ENCODE peak calls at places on chromosome 9, in six cellular contexts. One of them, this sample, is unnamed.

GRCh38 chr9:83706703-83707517 is 848 bp downstream of the UBQLN1 start:
- DNase-seq in gastrocnemius medialis: peak; percentile 38
- DNase-seq in caudate nucleus: no peak
- DNase-seq in Peyer's patch: peak; percentile 69
- DNase-seq in HCT116: no peak
- DNase-seq in CD4-positive, alpha-beta T cell: peak; percentile 59
- DNase-seq in this sample: peak; percentile 51

GRCh38 chr9:3708751-3709150 is 182.9 kb upstream of the RFX3 start:
- DNase-seq in Peyer's patch: no peak
- DNase-seq in HCT116: no peak
- DNase-seq in gastrocnemius medialis: no peak
- DNase-seq in caudate nucleus: no peak
- DNase-seq in CD4-positive, alpha-beta T cell: no peak
- DNase-seq in this sample: no peak

GRCh38 chr9:7691909-7692308 is 107.7 kb downstream of the DMAC1 start:
- DNase-seq in HCT116: no peak
- DNase-seq in CD4-positive, alpha-beta T cell: no peak
- DNase-seq in caudate nucleus: no peak
- DNase-seq in Peyer's patch: no peak
- DNase-seq in gastrocnemius medialis: no peak
- DNase-seq in this sample: no peak

GRCh38 chr9:74610523-74611061 is 113.5 kb downstream of the RORB start:
- DNase-seq in caudate nucleus: no peak
- DNase-seq in gastrocnemius medialis: no peak
- DNase-seq in CD4-positive, alpha-beta T cell: no peak
- DNase-seq in HCT116: no peak
- DNase-seq in Peyer's patch: no peak
- DNase-seq in this sample: no peak

GRCh38 chr9:130298663-130299279 is 33.2 kb downstream of the HMCN2 start:
- DNase-seq in gastrocnemius medialis: no peak
- DNase-seq in HCT116: no peak
- DNase-seq in Peyer's patch: no peak
- DNase-seq in caudate nucleus: no peak
- DNase-seq in CD4-positive, alpha-beta T cell: no peak
- DNase-seq in this sample: no peak

GRCh38 chr9:116372081-116372673 is 218.6 kb downstream of the PAPPA start:
- DNase-seq in Peyer's patch: no peak
- DNase-seq in caudate nucleus: no peak
- DNase-seq in gastrocnemius medialis: no peak
- DNase-seq in HCT116: no peak
- DNase-seq in CD4-positive, alpha-beta T cell: no peak
- DNase-seq in this sample: no peak

GRCh38 chr9:122179690-122180074 is 20.0 kb downstream of the MORN5 start:
- DNase-seq in CD4-positive, alpha-beta T cell: no peak
- DNase-seq in HCT116: peak; percentile 7
- DNase-seq in gastrocnemius medialis: no peak
- DNase-seq in caudate nucleus: no peak
- DNase-seq in Peyer's patch: no peak
- DNase-seq in this sample: no peak

GRCh38 chr9:18520395-18520794 is 46.4 kb downstream of the ADAMTSL1 start:
- DNase-seq in CD4-positive, alpha-beta T cell: no peak
- DNase-seq in gastrocnemius medialis: no peak
- DNase-seq in Peyer's patch: no peak
- DNase-seq in HCT116: no peak
- DNase-seq in caudate nucleus: no peak
- DNase-seq in this sample: no peak

GRCh38 chr9:133073264-133074000 is 11.7 kb downstream of the CEL start:
- DNase-seq in caudate nucleus: no peak
- DNase-seq in gastrocnemius medialis: no peak
- DNase-seq in HCT116: no peak
- DNase-seq in Peyer's patch: no peak
- DNase-seq in CD4-positive, alpha-beta T cell: no peak
- DNase-seq in this sample: no peak

GRCh38 chr9:111959468-111959941 is 62.9 kb downstream of the UGCG start:
- DNase-seq in Peyer's patch: peak; percentile 85
- DNase-seq in HCT116: peak; percentile 19
- DNase-seq in caudate nucleus: no peak
- DNase-seq in CD4-positive, alpha-beta T cell: no peak
- DNase-seq in gastrocnemius medialis: peak; percentile 87
- DNase-seq in this sample: no peak

GRCh38 chr9:1050125-1050895 is at the start of gene DMRT2:
- DNase-seq in Peyer's patch: peak; percentile 85
- DNase-seq in HCT116: peak; percentile 0
- DNase-seq in gastrocnemius medialis: peak; percentile 93
- DNase-seq in CD4-positive, alpha-beta T cell: no peak
- DNase-seq in caudate nucleus: peak; percentile 83
- DNase-seq in this sample: peak; percentile 89

GRCh38 chr9:121613009-121613766 is 38.2 kb upstream of the DAB2IP start:
- DNase-seq in CD4-positive, alpha-beta T cell: no peak
- DNase-seq in Peyer's patch: no peak
- DNase-seq in HCT116: no peak
- DNase-seq in gastrocnemius medialis: peak; percentile 83
- DNase-seq in caudate nucleus: no peak
- DNase-seq in this sample: no peak

GRCh38 chr9:3777137-3777536 is 251.3 kb upstream of the RFX3 start:
- DNase-seq in CD4-positive, alpha-beta T cell: no peak
- DNase-seq in gastrocnemius medialis: no peak
- DNase-seq in caudate nucleus: no peak
- DNase-seq in Peyer's patch: peak; percentile 47
- DNase-seq in HCT116: no peak
- DNase-seq in this sample: no peak

GRCh38 chr9:97668485-97668884 is 28.7 kb downstream of the XPA start:
- DNase-seq in HCT116: no peak
- DNase-seq in CD4-positive, alpha-beta T cell: no peak
- DNase-seq in gastrocnemius medialis: no peak
- DNase-seq in Peyer's patch: no peak
- DNase-seq in caudate nucleus: no peak
- DNase-seq in this sample: no peak

GRCh38 chr9:69324549-69325401 is at the start of gene ENTREP1:
- DNase-seq in Peyer's patch: peak; percentile 65
- DNase-seq in gastrocnemius medialis: peak; percentile 79
- DNase-seq in HCT116: peak; percentile 24
- DNase-seq in CD4-positive, alpha-beta T cell: no peak
- DNase-seq in caudate nucleus: peak; percentile 52
- DNase-seq in this sample: peak; percentile 42

GRCh38 chr9:69104830-69105527 is 69.1 kb upstream of the TJP2 start:
- DNase-seq in HCT116: peak; percentile 42
- DNase-seq in CD4-positive, alpha-beta T cell: no peak
- DNase-seq in Peyer's patch: peak; percentile 91
- DNase-seq in caudate nucleus: no peak
- DNase-seq in gastrocnemius medialis: no peak
- DNase-seq in this sample: no peak

GRCh38 chr9:98740226-98740881 is 31.6 kb upstream of the GABBR2 start:
- DNase-seq in Peyer's patch: no peak
- DNase-seq in gastrocnemius medialis: no peak
- DNase-seq in HCT116: no peak
- DNase-seq in caudate nucleus: no peak
- DNase-seq in CD4-positive, alpha-beta T cell: no peak
- DNase-seq in this sample: no peak

DNA sequence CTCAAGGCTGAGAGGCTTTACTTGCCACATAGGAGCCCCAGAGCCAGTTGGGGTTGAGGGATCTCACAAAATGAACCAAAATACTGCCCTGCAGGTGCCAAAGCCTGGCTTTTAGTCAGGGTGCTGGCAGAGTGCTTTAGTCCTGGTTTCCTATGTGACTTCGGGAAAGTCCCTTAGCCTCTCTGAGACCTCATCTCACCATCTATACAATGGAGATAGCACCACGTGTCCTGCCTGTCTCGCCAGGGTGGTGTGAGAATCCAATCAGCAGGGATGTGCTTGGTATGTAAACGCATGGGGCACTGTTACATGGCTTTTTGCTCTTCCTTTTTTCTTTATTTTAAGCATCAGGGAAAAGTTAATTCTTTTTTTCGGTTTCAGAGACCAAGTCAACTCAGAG is 68.3 kb downstream of the SHB start:
- DNase-seq in caudate nucleus: no peak
- DNase-seq in Peyer's patch: no peak
- DNase-seq in gastrocnemius medialis: no peak
- DNase-seq in HCT116: no peak
- DNase-seq in CD4-positive, alpha-beta T cell: no peak
- DNase-seq in this sample: no peak
- H3K27ac ChIP-seq in caudate nucleus: peak overlapping the region; percentile 96
- H3K27ac ChIP-seq in Peyer's patch: no peak overlapping the region
- H3K27ac ChIP-seq in gastrocnemius medialis: no peak overlapping the region
- H3K27ac ChIP-seq in HCT116: no peak overlapping the region
- H3K27ac ChIP-seq in CD4-positive, alpha-beta T cell: no peak overlapping the region
- H3K27ac ChIP-seq in this sample: peak overlapping the region; percentile 30

DNA sequence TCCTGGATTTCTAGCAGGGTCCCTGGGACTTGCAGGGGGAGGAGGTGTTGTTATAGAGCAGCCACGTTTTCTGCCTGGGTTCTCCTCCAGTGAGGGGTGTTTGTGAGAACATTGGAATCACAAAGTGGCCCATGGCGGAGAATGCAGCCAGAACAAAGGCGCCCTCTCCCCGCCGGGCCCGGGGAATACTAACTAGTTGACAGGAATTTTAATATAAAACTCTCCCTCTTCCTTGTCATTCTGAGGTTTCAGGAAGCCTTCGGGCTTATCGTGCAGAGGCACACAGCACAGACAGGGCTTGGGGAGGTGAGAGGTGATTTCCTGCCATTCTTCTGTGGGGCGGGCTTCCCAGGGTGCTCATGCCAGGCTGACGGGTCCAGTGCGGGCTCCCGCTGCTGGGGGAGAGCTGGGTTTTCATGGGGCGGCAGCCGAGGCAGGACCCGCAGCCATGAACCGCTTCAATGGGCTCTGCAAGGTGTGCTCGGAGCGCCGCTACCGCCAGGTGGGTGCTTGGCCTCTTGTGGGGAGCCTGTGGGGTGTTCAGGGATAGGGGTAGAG is 37.7 kb downstream of the RGS3 start:
- DNase-seq in CD4-positive, alpha-beta T cell: no peak
- DNase-seq in caudate nucleus: no peak
- DNase-seq in gastrocnemius medialis: no peak
- DNase-seq in HCT116: no peak
- DNase-seq in Peyer's patch: no peak
- DNase-seq in this sample: no peak
- H3K27ac ChIP-seq in CD4-positive, alpha-beta T cell: no peak overlapping the region
- H3K27ac ChIP-seq in caudate nucleus: peak overlapping the region; percentile 76
- H3K27ac ChIP-seq in gastrocnemius medialis: no peak overlapping the region
- H3K27ac ChIP-seq in HCT116: no peak overlapping the region
- H3K27ac ChIP-seq in Peyer's patch: peak overlapping the region; percentile 18
- H3K27ac ChIP-seq in this sample: no peak overlapping the region

GRCh38 chr9:16611969-16612368 is 258.5 kb downstream of the BNC2 start:
- DNase-seq in caudate nucleus: no peak
- DNase-seq in CD4-positive, alpha-beta T cell: no peak
- DNase-seq in HCT116: no peak
- DNase-seq in Peyer's patch: no peak
- DNase-seq in gastrocnemius medialis: no peak
- DNase-seq in this sample: no peak

GRCh38 chr9:16608906-16609305 is 261.6 kb downstream of the BNC2 start:
- DNase-seq in CD4-positive, alpha-beta T cell: no peak
- DNase-seq in Peyer's patch: no peak
- DNase-seq in HCT116: no peak
- DNase-seq in gastrocnemius medialis: no peak
- DNase-seq in caudate nucleus: no peak
- DNase-seq in this sample: no peak

GRCh38 chr9:16612627-16613026 is 257.8 kb downstream of the BNC2 start:
- DNase-seq in Peyer's patch: no peak
- DNase-seq in CD4-positive, alpha-beta T cell: no peak
- DNase-seq in caudate nucleus: no peak
- DNase-seq in gastrocnemius medialis: no peak
- DNase-seq in HCT116: no peak
- DNase-seq in this sample: no peak

GRCh38 chr9:16610538-16610937 is 259.9 kb downstream of the BNC2 start:
- DNase-seq in caudate nucleus: no peak
- DNase-seq in Peyer's patch: no peak
- DNase-seq in gastrocnemius medialis: no peak
- DNase-seq in CD4-positive, alpha-beta T cell: no peak
- DNase-seq in HCT116: no peak
- DNase-seq in this sample: no peak

DNA sequence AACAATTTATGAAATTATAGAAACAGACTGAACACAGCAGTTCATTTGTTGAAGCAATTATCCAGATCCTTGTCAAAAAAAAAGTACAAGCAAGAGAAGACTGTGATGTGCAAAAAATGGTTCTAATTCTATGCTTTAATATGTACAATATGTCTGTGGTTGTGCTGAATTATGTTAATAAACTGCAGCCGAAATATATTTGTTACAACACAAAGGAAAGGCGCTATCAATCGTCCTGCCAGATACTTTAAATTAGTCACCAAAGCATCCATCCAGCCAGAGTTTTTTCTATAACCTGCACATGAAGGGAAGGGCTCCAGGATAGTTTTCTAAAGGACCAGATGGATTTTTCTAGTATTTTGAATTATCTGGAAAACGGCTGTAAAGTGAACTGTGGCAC is 259.5 kb downstream of the BNC2 start:
- DNase-seq in gastrocnemius medialis: no peak
- DNase-seq in HCT116: no peak
- DNase-seq in Peyer's patch: no peak
- DNase-seq in caudate nucleus: no peak
- DNase-seq in CD4-positive, alpha-beta T cell: no peak
- DNase-seq in this sample: no peak
- H3K27ac ChIP-seq in gastrocnemius medialis: no peak overlapping the region
- H3K27ac ChIP-seq in HCT116: no peak overlapping the region
- H3K27ac ChIP-seq in Peyer's patch: no peak overlapping the region
- H3K27ac ChIP-seq in caudate nucleus: no peak overlapping the region
- H3K27ac ChIP-seq in CD4-positive, alpha-beta T cell: no peak overlapping the region
- H3K27ac ChIP-seq in this sample: no peak overlapping the region

GRCh38 chr9:91863469-91863868 is 86.6 kb downstream of the ROR2 start:
- DNase-seq in HCT116: no peak
- DNase-seq in caudate nucleus: no peak
- DNase-seq in CD4-positive, alpha-beta T cell: no peak
- DNase-seq in gastrocnemius medialis: no peak
- DNase-seq in Peyer's patch: no peak
- DNase-seq in this sample: no peak

GRCh38 chr9:91867740-91868139 is 82.3 kb downstream of the ROR2 start:
- DNase-seq in HCT116: no peak
- DNase-seq in CD4-positive, alpha-beta T cell: no peak
- DNase-seq in caudate nucleus: no peak
- DNase-seq in Peyer's patch: no peak
- DNase-seq in gastrocnemius medialis: no peak
- DNase-seq in this sample: no peak

GRCh38 chr9:91864372-91864771 is 85.7 kb downstream of the ROR2 start:
- DNase-seq in HCT116: no peak
- DNase-seq in gastrocnemius medialis: no peak
- DNase-seq in CD4-positive, alpha-beta T cell: no peak
- DNase-seq in Peyer's patch: no peak
- DNase-seq in caudate nucleus: no peak
- DNase-seq in this sample: no peak

GRCh38 chr9:91865041-91865440 is 85.0 kb downstream of the ROR2 start:
- DNase-seq in HCT116: no peak
- DNase-seq in caudate nucleus: no peak
- DNase-seq in Peyer's patch: no peak
- DNase-seq in CD4-positive, alpha-beta T cell: no peak
- DNase-seq in gastrocnemius medialis: no peak
- DNase-seq in this sample: no peak
- H3K27ac ChIP-seq in HCT116: no peak overlapping the region
- H3K27ac ChIP-seq in caudate nucleus: no peak overlapping the region
- H3K27ac ChIP-seq in Peyer's patch: no peak overlapping the region
- H3K27ac ChIP-seq in CD4-positive, alpha-beta T cell: no peak overlapping the region
- H3K27ac ChIP-seq in gastrocnemius medialis: no peak overlapping the region
- H3K27ac ChIP-seq in this sample: peak overlapping the region; percentile 29

This sample was measured in WERI-Rb-1.